ENCODE peak calls at places on chromosomes 6 and 20, in nine cellular contexts. S is ELR; C is astrocyte of the cerebellum; T is spleen; E is KG1; H is lower leg skin; J is Jurkat, Clone E6-1; X is GM18507; V is effector memory CD4-positive, alpha-beta T cell. Z is an unnamed sample.

GRCh38 chr20:19501476-19502115 is 256.5 kb upstream of the RIN2 start:
- DNase-seq in T (no peak), J (no peak), X (no peak), S (no peak), C (no peak), V (no peak), H (no peak), E (no peak), Z (no peak)

GRCh38 chr6:141552463-141552862 is 580.3 kb upstream of the GJE1 start:
- DNase-seq in C (peak), X (no peak), T (no peak), E (no peak), H (no peak), J (no peak), V (no peak), S (peak), Z (no peak)

GRCh38 chr6:82268301-82268846 is 20.8 kb upstream of the IBTK start:
- DNase-seq in J (no peak), H (no peak), T (no peak), S (peak), E (no peak), C (no peak), X (no peak), V (no peak), Z (no peak)

GRCh38 chr6:41228088-41228487 is at the start of gene TREML4:
- DNase-seq in E (peak), S (no peak), H (no peak), J (no peak), T (no peak), C (no peak), V (no peak), X (no peak), Z (no peak)

GRCh38 chr20:58389324-58389967 is 417 bp downstream of the VAPB start:
- DNase-seq in X (no peak), J (no peak), S (peak), H (no peak), E (no peak), V (peak), C (no peak), T (no peak), Z (no peak)

GRCh38 chr20:60057123-60057865 is 99.1 kb downstream of the CDH26 start:
- DNase-seq in V (peak), E (peak), C (peak), J (peak), X (peak), H (peak), S (peak), T (peak), Z (peak)

GRCh38 chr6:170082531-170083187 is 208.2 kb downstream of the DLL1 start:
- DNase-seq in V (no peak), T (peak), H (no peak), C (no peak), S (no peak), J (no peak), X (no peak), E (no peak), Z (peak)

GRCh38 chr6:1593286-1593957 is 16.3 kb upstream of the FOXC1 start:
- DNase-seq in S (no peak), E (no peak), H (no peak), V (no peak), X (no peak), J (no peak), T (no peak), C (no peak), Z (no peak)

GRCh38 chr6:119612871-119613515 is 263.4 kb upstream of the MAN1A1 start:
- DNase-seq in V (no peak), E (no peak), X (no peak), S (peak), C (no peak), J (no peak), T (no peak), H (no peak), Z (no peak)

GRCh38 chr6:71665931-71666330 is 220.4 kb upstream of the RIMS1 start:
- DNase-seq in X (no peak), C (no peak), J (no peak), V (no peak), E (no peak), S (no peak), T (no peak), H (no peak), Z (no peak)